ENCODE peak calls at places on chromosomes 4 and X, in six cellular contexts. G is tibial artery, E is spleen, M is IMR-90, A is endodermal cell, P is bronchial epithelial cell. S is an unnamed sample.
A peak's percentile ranks its signal among the peaks of the same experiment; 100 is the strongest.

GRCh38 chrX:114583646-114584433 is at the start of gene HTR2C:
- DNase-seq in G (no peak), E (no peak), M (no peak), A (peak; percentile 84), P (no peak), S (no peak)

GRCh38 chr4:26452565-26453531 is 37.4 kb downstream of the CCKAR start:
- DNase-seq in G (no peak), E (no peak), M (no peak), A (peak; percentile 81), P (peak; percentile 17), S (no peak)

GRCh38 chr4:111854494-111855087 is 290.7 kb upstream of the FAM241A start:
- DNase-seq in G (no peak), E (no peak), M (peak; percentile 30), A (peak; percentile 58), P (peak; percentile 49), S (peak; percentile 46)

GRCh38 chr4:37765741-37766140 is 60.7 kb upstream of the PGM2 start:
- DNase-seq in G (no peak), E (no peak), M (no peak), A (no peak), P (no peak), S (no peak)

GRCh38 chr4:146338512-146338911 is 124.2 kb downstream of the REELD1 start:
- DNase-seq in G (no peak), E (no peak), M (peak; percentile 6), A (no peak), P (no peak), S (no peak)

GRCh38 chr4:72974694-72975487 is 94.6 kb downstream of the COX18 start:
- DNase-seq in G (no peak), E (no peak), M (peak; percentile 56), A (no peak), P (peak; percentile 33), S (no peak)

GRCh38 chrX:115226929-115227328 is 7.0 kb downstream of the LRCH2 start:
- DNase-seq in G (no peak), E (no peak), M (peak; percentile 28), A (peak; percentile 73), P (peak; percentile 36), S (peak; percentile 60)

GRCh38 chr4:98794565-98795205 is 134.2 kb downstream of the EIF4E start:
- DNase-seq in G (no peak), E (no peak), M (peak; percentile 73), A (peak; percentile 73), P (peak; percentile 99), S (no peak)

GRCh38 chr4:113383111-113383785 is 333.8 kb downstream of the ANK2 start:
- DNase-seq in G (no peak), E (no peak), M (peak; percentile 67), A (no peak), P (no peak), S (no peak)

DNA sequence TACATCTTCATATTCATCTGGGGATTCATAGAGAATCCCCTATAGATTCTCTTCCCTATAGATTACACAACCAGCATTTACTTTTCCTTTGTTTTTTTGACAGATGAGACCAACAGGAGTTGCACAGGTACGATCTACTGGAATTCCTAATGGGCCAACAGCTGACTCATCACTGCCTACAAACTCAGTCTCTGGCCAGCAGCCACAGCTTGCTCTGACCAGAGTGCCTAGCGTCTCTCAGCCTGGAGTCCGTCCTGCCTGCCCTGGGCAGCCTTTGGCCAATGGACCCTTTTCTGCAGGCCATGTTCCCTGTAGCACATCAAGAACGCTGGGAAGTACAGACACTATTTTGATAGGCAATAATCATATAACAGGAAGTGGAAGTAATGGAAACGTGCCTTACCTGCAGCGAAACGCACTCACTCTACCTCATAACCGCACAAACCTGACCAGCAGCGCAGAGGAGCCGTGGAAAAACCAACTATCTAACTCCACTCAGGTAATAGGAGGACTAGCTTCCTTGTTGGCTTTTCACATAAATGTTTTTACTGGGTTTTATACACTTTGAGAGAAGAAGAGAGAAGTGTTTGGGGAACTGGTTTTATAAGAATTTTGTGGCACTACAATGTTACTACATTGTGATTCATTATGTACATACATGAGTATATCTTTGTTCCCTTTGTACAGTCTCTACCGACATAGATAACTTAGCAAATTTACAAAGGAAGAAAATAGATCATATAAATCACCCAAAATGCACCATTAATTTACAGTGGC is 137.2 kb downstream of the DIPK2B start:
- DNase-seq in G (no peak), E (no peak), M (peak; percentile 7), A (no peak), P (peak; percentile 73), S (no peak)
- H3K36me3 ChIP-seq in G (peaks cover 38% of the 10 kb centered on the region), E (peaks cover 55% of the 10 kb centered on the region), M (peaks cover 15% of the 10 kb centered on the region), A (peaks cover 76% of the 10 kb centered on the region), P (peaks cover 2% of the 10 kb centered on the region), S (peaks cover 57% of the 10 kb centered on the region)

DNA sequence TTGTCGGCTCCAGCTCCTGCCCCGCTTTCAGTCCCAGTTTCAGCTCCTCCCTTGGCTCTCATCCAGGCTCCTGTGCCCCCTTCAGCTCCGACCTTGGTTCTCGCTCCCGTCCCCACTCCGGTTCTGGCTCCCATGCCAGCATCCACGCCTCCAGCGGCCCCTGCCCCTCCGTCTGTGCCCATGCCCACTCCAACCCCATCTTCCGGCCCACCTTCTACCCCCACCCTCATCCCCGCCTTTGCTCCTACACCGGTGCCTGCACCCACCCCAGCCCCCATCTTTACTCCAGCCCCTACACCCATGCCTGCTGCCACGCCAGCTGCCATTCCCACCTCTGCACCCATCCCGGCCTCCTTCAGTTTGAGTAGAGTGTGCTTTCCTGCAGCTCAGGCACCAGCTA is 31.2 kb downstream of the BCORL1 start:
- DNase-seq in G (no peak), E (peak; percentile 66), M (no peak), A (no peak), P (no peak), S (no peak)
- H3K36me3 ChIP-seq in G (peaks cover 63% of the 10 kb centered on the region), E (peaks cover 27% of the 10 kb centered on the region), M (peaks cover 9% of the 10 kb centered on the region), A (no peaks in the 10 kb centered on the region), P (peaks cover 1% of the 10 kb centered on the region), S (peaks cover 4% of the 10 kb centered on the region)

GRCh38 chr4:128847074-128847724 is 37.7 kb downstream of the JADE1 start:
- DNase-seq in G (no peak), E (peak; percentile 81), M (peak; percentile 36), A (peak; percentile 35), P (peak; percentile 27), S (no peak)
- H3K36me3 ChIP-seq in G (peaks cover 97% of the 10 kb centered on the region), E (peaks cover 98% of the 10 kb centered on the region), M (peaks cover 66% of the 10 kb centered on the region), A (peaks cover 93% of the 10 kb centered on the region), P (peaks cover 4% of the 10 kb centered on the region), S (peaks cover 99% of the 10 kb centered on the region)

GRCh38 chr4:3130826-3131225 is 56.3 kb downstream of the HTT start:
- DNase-seq in G (no peak), E (no peak), M (no peak), A (no peak), P (no peak), S (no peak)

GRCh38 chr4:3136454-3136853 is 62.0 kb downstream of the HTT start:
- DNase-seq in G (no peak), E (no peak), M (peak; percentile 21), A (no peak), P (no peak), S (no peak)

GRCh38 chr4:3134201-3134600 is 59.7 kb downstream of the HTT start:
- DNase-seq in G (no peak), E (no peak), M (no peak), A (no peak), P (no peak), S (no peak)

GRCh38 chr4:3137908-3138307 is 63.4 kb downstream of the HTT start:
- DNase-seq in G (no peak), E (no peak), M (no peak), A (no peak), P (no peak), S (no peak)

GRCh38 chr4:3135155-3136011 is 60.9 kb downstream of the HTT start:
- DNase-seq in G (no peak), E (no peak), M (no peak), A (no peak), P (no peak), S (no peak)
- H3K36me3 ChIP-seq in G (peaks cover 73% of the 10 kb centered on the region), E (peaks cover 83% of the 10 kb centered on the region), M (peaks cover 33% of the 10 kb centered on the region), A (peaks cover 99% of the 10 kb centered on the region), P (peaks cover 21% of the 10 kb centered on the region), S (peaks cover 88% of the 10 kb centered on the region)

S was measured in WERI-Rb-1.